ENCODE peak calls at places on chromosome 19, in nine cellular contexts. One of them, this sample, is unnamed.

GRCh38 chr19:13839193-13839937 is 37.6 kb upstream of the NANOS3 start:
- DNase-seq in left lung: peak; percentile 92
- DNase-seq in T follicular helper cell: peak; percentile 78
- DNase-seq in HT1080: peak; percentile 90
- DNase-seq in skeletal muscle cell: no peak
- DNase-seq in activated T-helper 1 cell treated with Interleukin-2 at 50 U/mL for 16 hours: peak; percentile 71
- DNase-seq in activated CD4-positive, alpha-beta T cell treated with anti-CD3 and anti-CD28 coated beads for 48 hours: peak; percentile 91
- DNase-seq in NCI-H2081 treated with DMSO at 0.1 percent for 48 hours: no peak
- DNase-seq in HEK293T: no peak
- DNase-seq in this sample: peak; percentile 57

GRCh38 chr19:49216076-49216475 is 58.5 kb downstream of the TRPM4 start:
- DNase-seq in left lung: no peak
- DNase-seq in T follicular helper cell: no peak
- DNase-seq in HT1080: peak; percentile 73
- DNase-seq in skeletal muscle cell: no peak
- DNase-seq in activated T-helper 1 cell treated with Interleukin-2 at 50 U/mL for 16 hours: no peak
- DNase-seq in activated CD4-positive, alpha-beta T cell treated with anti-CD3 and anti-CD28 coated beads for 48 hours: no peak
- DNase-seq in NCI-H2081 treated with DMSO at 0.1 percent for 48 hours: no peak
- DNase-seq in HEK293T: no peak
- DNase-seq in this sample: peak; percentile 37

GRCh38 chr19:12260236-12260635 is 34.4 kb downstream of the ZNF44 start:
- DNase-seq in left lung: no peak
- DNase-seq in T follicular helper cell: no peak
- DNase-seq in HT1080: no peak
- DNase-seq in skeletal muscle cell: no peak
- DNase-seq in activated T-helper 1 cell treated with Interleukin-2 at 50 U/mL for 16 hours: no peak
- DNase-seq in activated CD4-positive, alpha-beta T cell treated with anti-CD3 and anti-CD28 coated beads for 48 hours: no peak
- DNase-seq in NCI-H2081 treated with DMSO at 0.1 percent for 48 hours: no peak
- DNase-seq in HEK293T: no peak
- DNase-seq in this sample: no peak

GRCh38 chr19:2628597-2628996 is 73.9 kb downstream of the GNG7 start:
- DNase-seq in left lung: no peak
- DNase-seq in T follicular helper cell: no peak
- DNase-seq in HT1080: no peak
- DNase-seq in skeletal muscle cell: no peak
- DNase-seq in activated T-helper 1 cell treated with Interleukin-2 at 50 U/mL for 16 hours: no peak
- DNase-seq in activated CD4-positive, alpha-beta T cell treated with anti-CD3 and anti-CD28 coated beads for 48 hours: no peak
- DNase-seq in NCI-H2081 treated with DMSO at 0.1 percent for 48 hours: no peak
- DNase-seq in HEK293T: no peak
- DNase-seq in this sample: no peak

GRCh38 chr19:16338470-16339360 is 14.1 kb downstream of the KLF2 start:
- DNase-seq in left lung: peak; percentile 47
- DNase-seq in T follicular helper cell: no peak
- DNase-seq in HT1080: peak; percentile 99
- DNase-seq in skeletal muscle cell: peak; percentile 68
- DNase-seq in activated T-helper 1 cell treated with Interleukin-2 at 50 U/mL for 16 hours: peak; percentile 30
- DNase-seq in activated CD4-positive, alpha-beta T cell treated with anti-CD3 and anti-CD28 coated beads for 48 hours: peak; percentile 78
- DNase-seq in NCI-H2081 treated with DMSO at 0.1 percent for 48 hours: no peak
- DNase-seq in HEK293T: no peak
- DNase-seq in this sample: peak; percentile 66

GRCh38 chr19:44476559-44477408 is 23.5 kb downstream of the ZNF180 start:
- DNase-seq in left lung: no peak
- DNase-seq in T follicular helper cell: no peak
- DNase-seq in HT1080: peak; percentile 25
- DNase-seq in skeletal muscle cell: no peak
- DNase-seq in activated T-helper 1 cell treated with Interleukin-2 at 50 U/mL for 16 hours: no peak
- DNase-seq in activated CD4-positive, alpha-beta T cell treated with anti-CD3 and anti-CD28 coated beads for 48 hours: no peak
- DNase-seq in NCI-H2081 treated with DMSO at 0.1 percent for 48 hours: no peak
- DNase-seq in HEK293T: no peak
- DNase-seq in this sample: peak; percentile 66

GRCh38 chr19:57068921-57069697 is 50.7 kb upstream of the USP29 start:
- DNase-seq in left lung: no peak
- DNase-seq in T follicular helper cell: no peak
- DNase-seq in HT1080: no peak
- DNase-seq in skeletal muscle cell: no peak
- DNase-seq in activated T-helper 1 cell treated with Interleukin-2 at 50 U/mL for 16 hours: no peak
- DNase-seq in activated CD4-positive, alpha-beta T cell treated with anti-CD3 and anti-CD28 coated beads for 48 hours: peak; percentile 6
- DNase-seq in NCI-H2081 treated with DMSO at 0.1 percent for 48 hours: no peak
- DNase-seq in HEK293T: no peak
- DNase-seq in this sample: no peak

GRCh38 chr19:44810555-44811447 is 1.9 kb downstream of the BCAM start:
- DNase-seq in left lung: no peak
- DNase-seq in T follicular helper cell: no peak
- DNase-seq in HT1080: no peak
- DNase-seq in skeletal muscle cell: no peak
- DNase-seq in activated T-helper 1 cell treated with Interleukin-2 at 50 U/mL for 16 hours: no peak
- DNase-seq in activated CD4-positive, alpha-beta T cell treated with anti-CD3 and anti-CD28 coated beads for 48 hours: no peak
- DNase-seq in NCI-H2081 treated with DMSO at 0.1 percent for 48 hours: no peak
- DNase-seq in HEK293T: no peak
- DNase-seq in this sample: no peak

GRCh38 chr19:14053032-14053431 is 8.8 kb downstream of the PALM3 start:
- DNase-seq in left lung: no peak
- DNase-seq in T follicular helper cell: no peak
- DNase-seq in HT1080: no peak
- DNase-seq in skeletal muscle cell: no peak
- DNase-seq in activated T-helper 1 cell treated with Interleukin-2 at 50 U/mL for 16 hours: no peak
- DNase-seq in activated CD4-positive, alpha-beta T cell treated with anti-CD3 and anti-CD28 coated beads for 48 hours: no peak
- DNase-seq in NCI-H2081 treated with DMSO at 0.1 percent for 48 hours: no peak
- DNase-seq in HEK293T: no peak
- DNase-seq in this sample: no peak

GRCh38 chr19:18093439-18094161 is 4.0 kb upstream of the MAST3 start:
- DNase-seq in left lung: no peak
- DNase-seq in T follicular helper cell: no peak
- DNase-seq in HT1080: peak; percentile 67
- DNase-seq in skeletal muscle cell: no peak
- DNase-seq in activated T-helper 1 cell treated with Interleukin-2 at 50 U/mL for 16 hours: no peak
- DNase-seq in activated CD4-positive, alpha-beta T cell treated with anti-CD3 and anti-CD28 coated beads for 48 hours: no peak
- DNase-seq in NCI-H2081 treated with DMSO at 0.1 percent for 48 hours: no peak
- DNase-seq in HEK293T: peak; percentile 56
- DNase-seq in this sample: peak; percentile 68

GRCh38 chr19:19209372-19209771 is 2.4 kb upstream of the NCAN start:
- DNase-seq in left lung: no peak
- DNase-seq in T follicular helper cell: no peak
- DNase-seq in HT1080: no peak
- DNase-seq in skeletal muscle cell: no peak
- DNase-seq in activated T-helper 1 cell treated with Interleukin-2 at 50 U/mL for 16 hours: no peak
- DNase-seq in activated CD4-positive, alpha-beta T cell treated with anti-CD3 and anti-CD28 coated beads for 48 hours: no peak
- DNase-seq in NCI-H2081 treated with DMSO at 0.1 percent for 48 hours: no peak
- DNase-seq in HEK293T: no peak
- DNase-seq in this sample: no peak

GRCh38 chr19:5326986-5327623 is 13.5 kb downstream of the PTPRS start:
- DNase-seq in left lung: no peak
- DNase-seq in T follicular helper cell: no peak
- DNase-seq in HT1080: no peak
- DNase-seq in skeletal muscle cell: no peak
- DNase-seq in activated T-helper 1 cell treated with Interleukin-2 at 50 U/mL for 16 hours: no peak
- DNase-seq in activated CD4-positive, alpha-beta T cell treated with anti-CD3 and anti-CD28 coated beads for 48 hours: no peak
- DNase-seq in NCI-H2081 treated with DMSO at 0.1 percent for 48 hours: no peak
- DNase-seq in HEK293T: no peak
- DNase-seq in this sample: no peak

This sample was measured in A549.